ENCODE peak calls at places on chromosomes 1 and 21, in eight cellular contexts. One of them, this sample, is unnamed.

GRCh38 chr1:222880586-222880985 is 65.7 kb downstream of the DISP1 start:
- DNase-seq in breast epithelium: no peak
- DNase-seq in H54: peak; percentile 28
- DNase-seq in A549: no peak
- DNase-seq in IMR-90: peak; percentile 84
- DNase-seq in GM12878: no peak
- DNase-seq in heart left ventricle: no peak
- DNase-seq in transverse colon: no peak
- DNase-seq in this sample: no peak

GRCh38 chr1:241253491-241253890 is 103.5 kb downstream of the RGS7 start:
- DNase-seq in A549: no peak
- DNase-seq in transverse colon: no peak
- DNase-seq in GM12878: no peak
- DNase-seq in breast epithelium: no peak
- DNase-seq in H54: no peak
- DNase-seq in IMR-90: peak; percentile 1
- DNase-seq in heart left ventricle: no peak
- DNase-seq in this sample: no peak

GRCh38 chr1:117167402-117167801 is 43.3 kb downstream of the VTCN1 start:
- DNase-seq in A549: no peak
- DNase-seq in GM12878: no peak
- DNase-seq in H54: no peak
- DNase-seq in IMR-90: no peak
- DNase-seq in heart left ventricle: no peak
- DNase-seq in breast epithelium: no peak
- DNase-seq in transverse colon: no peak
- DNase-seq in this sample: no peak

GRCh38 chr1:206979379-206980043 is 9.3 kb upstream of the FCAMR start:
- DNase-seq in A549: peak; percentile 34
- DNase-seq in H54: no peak
- DNase-seq in IMR-90: peak; percentile 41
- DNase-seq in heart left ventricle: no peak
- DNase-seq in GM12878: no peak
- DNase-seq in transverse colon: no peak
- DNase-seq in breast epithelium: no peak
- DNase-seq in this sample: no peak

GRCh38 chr1:71080178-71080781 is 555 bp downstream of the ZRANB2 start:
- DNase-seq in A549: no peak
- DNase-seq in GM12878: no peak
- DNase-seq in H54: no peak
- DNase-seq in breast epithelium: no peak
- DNase-seq in heart left ventricle: no peak
- DNase-seq in transverse colon: no peak
- DNase-seq in IMR-90: peak; percentile 7
- DNase-seq in this sample: peak; percentile 76

GRCh38 chr1:47449702-47450552 is 12.1 kb downstream of the FOXD2 start:
- DNase-seq in breast epithelium: no peak
- DNase-seq in heart left ventricle: no peak
- DNase-seq in H54: no peak
- DNase-seq in GM12878: no peak
- DNase-seq in A549: peak; percentile 67
- DNase-seq in transverse colon: peak; percentile 40
- DNase-seq in IMR-90: no peak
- DNase-seq in this sample: peak; percentile 28

GRCh38 chr1:171796592-171796991 is 15.1 kb downstream of the METTL13 start:
- DNase-seq in transverse colon: no peak
- DNase-seq in H54: no peak
- DNase-seq in breast epithelium: no peak
- DNase-seq in GM12878: no peak
- DNase-seq in IMR-90: no peak
- DNase-seq in A549: no peak
- DNase-seq in heart left ventricle: no peak
- DNase-seq in this sample: no peak

GRCh38 chr1:244852694-244853093 is 11.6 kb downstream of the HNRNPU start:
- DNase-seq in IMR-90: no peak
- DNase-seq in heart left ventricle: no peak
- DNase-seq in H54: no peak
- DNase-seq in GM12878: no peak
- DNase-seq in A549: no peak
- DNase-seq in transverse colon: no peak
- DNase-seq in breast epithelium: no peak
- DNase-seq in this sample: no peak

GRCh38 chr1:44757420-44757819 is 17.8 kb downstream of the KIF2C start:
- DNase-seq in H54: no peak
- DNase-seq in GM12878: no peak
- DNase-seq in breast epithelium: no peak
- DNase-seq in transverse colon: no peak
- DNase-seq in A549: no peak
- DNase-seq in IMR-90: no peak
- DNase-seq in heart left ventricle: no peak
- DNase-seq in this sample: no peak

GRCh38 chr1:114315601-114316000 is 161.9 kb upstream of the SYT6 start:
- DNase-seq in A549: no peak
- DNase-seq in breast epithelium: no peak
- DNase-seq in IMR-90: no peak
- DNase-seq in H54: no peak
- DNase-seq in GM12878: no peak
- DNase-seq in transverse colon: no peak
- DNase-seq in heart left ventricle: no peak
- DNase-seq in this sample: no peak

GRCh38 chr1:1664941-1665814 is 6.4 kb upstream of the CDK11B start:
- DNase-seq in GM12878: no peak
- DNase-seq in heart left ventricle: no peak
- DNase-seq in A549: no peak
- DNase-seq in H54: no peak
- DNase-seq in IMR-90: no peak
- DNase-seq in transverse colon: no peak
- DNase-seq in breast epithelium: no peak
- DNase-seq in this sample: no peak

GRCh38 chr1:91075233-91076135 is 53.6 kb upstream of the ZNF644 start:
- DNase-seq in transverse colon: no peak
- DNase-seq in IMR-90: no peak
- DNase-seq in GM12878: no peak
- DNase-seq in A549: no peak
- DNase-seq in breast epithelium: no peak
- DNase-seq in H54: peak; percentile 20
- DNase-seq in heart left ventricle: no peak
- DNase-seq in this sample: no peak

GRCh38 chr1:17097787-17098186 is 21.5 kb downstream of the PADI2 start:
- DNase-seq in GM12878: no peak
- DNase-seq in H54: no peak
- DNase-seq in A549: no peak
- DNase-seq in IMR-90: no peak
- DNase-seq in breast epithelium: no peak
- DNase-seq in heart left ventricle: no peak
- DNase-seq in transverse colon: no peak
- DNase-seq in this sample: no peak

GRCh38 chr1:151251656-151252470 is 2.7 kb upstream of the PSMD4 start:
- DNase-seq in transverse colon: peak; percentile 66
- DNase-seq in breast epithelium: peak; percentile 58
- DNase-seq in IMR-90: peak; percentile 85
- DNase-seq in heart left ventricle: peak; percentile 59
- DNase-seq in A549: peak; percentile 82
- DNase-seq in GM12878: no peak
- DNase-seq in H54: peak; percentile 79
- DNase-seq in this sample: peak; percentile 86

GRCh38 chr1:151255381-151255780 is 847 bp downstream of the PSMD4 start:
- DNase-seq in H54: no peak
- DNase-seq in breast epithelium: no peak
- DNase-seq in IMR-90: peak; percentile 23
- DNase-seq in transverse colon: no peak
- DNase-seq in A549: peak; percentile 12
- DNase-seq in GM12878: no peak
- DNase-seq in heart left ventricle: no peak
- DNase-seq in this sample: peak; percentile 51

GRCh38 chr1:151259351-151259750 is 4.8 kb downstream of the PSMD4 start:
- DNase-seq in breast epithelium: no peak
- DNase-seq in IMR-90: no peak
- DNase-seq in transverse colon: no peak
- DNase-seq in GM12878: no peak
- DNase-seq in A549: no peak
- DNase-seq in heart left ventricle: no peak
- DNase-seq in H54: no peak
- DNase-seq in this sample: no peak

GRCh38 chr1:151254217-151255213 is at the start of gene PSMD4:
- DNase-seq in A549: peak; percentile 99
- DNase-seq in GM12878: peak; percentile 96
- DNase-seq in IMR-90: peak; percentile 96
- DNase-seq in heart left ventricle: peak; percentile 96
- DNase-seq in H54: peak; percentile 99
- DNase-seq in transverse colon: peak; percentile 95
- DNase-seq in breast epithelium: peak; percentile 95
- DNase-seq in this sample: peak; percentile 98
- TF ChIP-seq POLR2A in A549: peak; percentile 92
- TF ChIP-seq POLR2A in GM12878: peak; percentile 94
- TF ChIP-seq POLR2A in IMR-90: peak; percentile 91
- TF ChIP-seq POLR2A in heart left ventricle: peak; percentile 86
- TF ChIP-seq POLR2A in H54: peak; percentile 98
- TF ChIP-seq POLR2A in transverse colon: peak; percentile 86
- TF ChIP-seq POLR2A in breast epithelium: peak; percentile 92
- TF ChIP-seq POLR2A in this sample: peak; percentile 92

GRCh38 chr1:154419620-154420020 is 14.5 kb downstream of the IL6R start:
- DNase-seq in heart left ventricle: peak; percentile 87
- DNase-seq in A549: no peak
- DNase-seq in GM12878: no peak
- DNase-seq in breast epithelium: peak; percentile 93
- DNase-seq in transverse colon: peak; percentile 79
- DNase-seq in H54: peak; percentile 39
- DNase-seq in IMR-90: peak; percentile 95
- DNase-seq in this sample: no peak

GRCh38 chr1:154418898-154419619 is 13.9 kb downstream of the IL6R start:
- DNase-seq in A549: no peak
- DNase-seq in GM12878: no peak
- DNase-seq in breast epithelium: no peak
- DNase-seq in IMR-90: no peak
- DNase-seq in heart left ventricle: no peak
- DNase-seq in H54: no peak
- DNase-seq in transverse colon: no peak
- DNase-seq in this sample: no peak

GRCh38 chr1:154420961-154421924 is 16.1 kb downstream of the IL6R start:
- DNase-seq in GM12878: no peak
- DNase-seq in transverse colon: no peak
- DNase-seq in A549: no peak
- DNase-seq in IMR-90: no peak
- DNase-seq in H54: no peak
- DNase-seq in heart left ventricle: no peak
- DNase-seq in breast epithelium: no peak
- DNase-seq in this sample: no peak

GRCh38 chr1:154418062-154418897 is 13.1 kb downstream of the IL6R start:
- DNase-seq in H54: no peak
- DNase-seq in GM12878: no peak
- DNase-seq in heart left ventricle: no peak
- DNase-seq in IMR-90: no peak
- DNase-seq in A549: peak; percentile 82
- DNase-seq in breast epithelium: peak; percentile 71
- DNase-seq in transverse colon: peak; percentile 92
- DNase-seq in this sample: peak; percentile 27

GRCh38 chr1:154420172-154420571 is 15.0 kb downstream of the IL6R start:
- DNase-seq in A549: peak; percentile 80
- DNase-seq in transverse colon: peak; percentile 78
- DNase-seq in IMR-90: peak; percentile 91
- DNase-seq in breast epithelium: peak; percentile 76
- DNase-seq in GM12878: no peak
- DNase-seq in H54: peak; percentile 75
- DNase-seq in heart left ventricle: peak; percentile 85
- DNase-seq in this sample: peak; percentile 29
- TF ChIP-seq POLR2A in A549: no peak
- TF ChIP-seq POLR2A in transverse colon: no peak
- TF ChIP-seq POLR2A in IMR-90: no peak
- TF ChIP-seq POLR2A in breast epithelium: no peak
- TF ChIP-seq POLR2A in GM12878: no peak
- TF ChIP-seq POLR2A in H54: no peak
- TF ChIP-seq POLR2A in heart left ventricle: no peak
- TF ChIP-seq POLR2A in this sample: no peak

GRCh38 chr1:212470059-212470458 is 37.3 kb downstream of the NENF start:
- DNase-seq in H54: peak; percentile 92
- DNase-seq in transverse colon: peak; percentile 64
- DNase-seq in heart left ventricle: peak; percentile 66
- DNase-seq in GM12878: no peak
- DNase-seq in A549: peak; percentile 56
- DNase-seq in breast epithelium: peak; percentile 92
- DNase-seq in IMR-90: peak; percentile 99
- DNase-seq in this sample: no peak
- TF ChIP-seq POLR2A in H54: no peak
- TF ChIP-seq POLR2A in transverse colon: no peak
- TF ChIP-seq POLR2A in heart left ventricle: no peak
- TF ChIP-seq POLR2A in GM12878: no peak
- TF ChIP-seq POLR2A in A549: no peak
- TF ChIP-seq POLR2A in breast epithelium: no peak
- TF ChIP-seq POLR2A in IMR-90: no peak
- TF ChIP-seq POLR2A in this sample: no peak

DNA sequence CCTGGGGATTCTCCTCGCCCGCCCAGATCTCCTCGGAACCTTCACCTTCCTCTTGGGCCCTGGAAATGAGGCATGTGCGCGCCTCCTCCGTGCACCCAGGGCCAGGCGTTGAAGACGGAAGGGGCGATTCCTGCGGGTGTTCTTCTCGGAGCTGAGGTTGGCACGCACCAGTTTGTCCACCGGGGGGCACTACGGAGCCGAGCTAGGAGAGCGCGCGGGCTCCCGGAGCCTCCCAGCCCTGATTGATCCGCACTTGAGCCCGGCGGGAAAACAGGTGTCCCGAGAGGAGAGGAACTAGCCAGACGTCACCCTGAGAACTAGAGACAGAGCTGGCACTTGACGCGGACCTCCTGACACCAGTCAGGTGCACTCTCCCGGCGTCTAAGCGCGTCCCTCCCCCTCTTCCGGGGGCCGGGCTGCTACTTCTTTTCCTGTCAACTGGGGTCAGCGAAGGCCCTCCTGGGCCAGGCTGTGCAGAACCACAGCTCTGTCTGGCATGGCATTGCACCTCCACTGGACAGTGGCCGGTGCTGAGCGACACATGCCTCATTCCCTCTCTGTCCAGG is 18.3 kb upstream of the SERINC2 start:
- DNase-seq in breast epithelium: peak; percentile 88
- DNase-seq in heart left ventricle: peak; percentile 76
- DNase-seq in GM12878: peak; percentile 21
- DNase-seq in H54: peak; percentile 78
- DNase-seq in transverse colon: peak; percentile 92
- DNase-seq in IMR-90: peak; percentile 75
- DNase-seq in A549: peak; percentile 78
- DNase-seq in this sample: peak; percentile 69
- TF ChIP-seq POLR2A in breast epithelium: no peak
- TF ChIP-seq POLR2A in heart left ventricle: no peak
- TF ChIP-seq POLR2A in GM12878: no peak
- TF ChIP-seq POLR2A in H54: no peak
- TF ChIP-seq POLR2A in transverse colon: no peak
- TF ChIP-seq POLR2A in IMR-90: no peak
- TF ChIP-seq POLR2A in A549: no peak
- TF ChIP-seq POLR2A in this sample: no peak

DNA sequence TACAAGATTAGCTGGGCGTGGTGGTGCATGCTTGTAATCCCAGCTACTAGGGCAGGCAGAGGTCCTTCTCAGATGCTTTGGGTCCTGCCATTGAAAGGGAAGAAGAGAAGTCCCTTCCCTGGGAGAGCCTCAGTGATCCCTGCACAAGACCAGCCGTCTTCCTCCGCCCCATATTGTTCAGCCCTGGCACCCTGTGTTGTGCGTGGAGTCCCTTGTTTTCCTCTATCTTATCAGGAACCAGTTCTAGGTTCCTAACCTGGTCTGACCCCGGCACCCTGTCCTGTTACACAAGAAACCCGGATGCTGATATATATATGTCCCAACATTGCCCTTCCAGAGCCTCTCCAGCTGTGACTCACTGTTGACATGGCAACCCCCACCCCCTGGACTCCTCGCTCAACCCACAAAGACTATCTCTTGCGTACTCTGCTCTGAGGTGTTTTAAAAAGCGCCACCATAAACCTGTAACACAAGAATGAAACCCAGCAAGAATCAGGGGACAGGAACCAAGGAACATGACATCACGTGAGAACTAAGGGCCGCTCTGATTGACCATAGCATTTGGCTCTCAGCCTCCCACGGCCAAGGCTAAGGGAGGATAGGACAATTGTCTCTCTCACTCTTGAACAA is 4.8 kb downstream of the MX2 start:
- DNase-seq in IMR-90: peak; percentile 73
- DNase-seq in GM12878: peak; percentile 78
- DNase-seq in heart left ventricle: no peak
- DNase-seq in transverse colon: peak; percentile 74
- DNase-seq in H54: peak; percentile 91
- DNase-seq in breast epithelium: no peak
- DNase-seq in A549: peak; percentile 65
- DNase-seq in this sample: no peak
- TF ChIP-seq POLR2A in IMR-90: no peak
- TF ChIP-seq POLR2A in GM12878: no peak
- TF ChIP-seq POLR2A in heart left ventricle: no peak
- TF ChIP-seq POLR2A in transverse colon: no peak
- TF ChIP-seq POLR2A in H54: no peak
- TF ChIP-seq POLR2A in breast epithelium: no peak
- TF ChIP-seq POLR2A in A549: no peak
- TF ChIP-seq POLR2A in this sample: no peak